ENCODE peak calls at places on chromosomes 12 and 14, in seven cellular contexts. M is epithelial cell of proximal tubule, A is GM12878, H is GM23338, R is bronchial epithelial cell, G is OCI-LY7, U is H9. Y is an unnamed sample.

GRCh38 chr12:67721216-67721615 is 72.7 kb downstream of the DYRK2 start:
- DNase-seq in M (no peak), A (no peak), H (no peak), R (no peak), G (no peak), U (no peak), Y (no peak)

GRCh38 chr12:65016881-65017650 is 104.0 kb downstream of the WIF1 start:
- DNase-seq in M (no peak), A (no peak), H (no peak), R (peak), G (no peak), U (no peak), Y (no peak)

GRCh38 chr14:63163306-63163705 is 40.9 kb upstream of the RHOJ start:
- DNase-seq in M (no peak), A (no peak), H (no peak), R (no peak), G (no peak), U (no peak), Y (no peak)

GRCh38 chr12:6312529-6313325 is 2.2 kb downstream of the PLEKHG6 start:
- DNase-seq in M (no peak), A (peak), H (peak), R (peak), G (no peak), U (peak), Y (peak)

GRCh38 chr12:98424726-98425401 is 90.5 kb upstream of the TMPO start:
- DNase-seq in M (peak), A (no peak), H (peak), R (peak), G (peak), U (peak), Y (peak)

GRCh38 chr12:51430196-51430895 is 5.7 kb downstream of the SLC4A8 start:
- DNase-seq in M (no peak), A (no peak), H (no peak), R (no peak), G (no peak), U (no peak), Y (no peak)

GRCh38 chr12:87807127-87807526 is 222.1 kb downstream of the C12orf50 start:
- DNase-seq in M (no peak), A (no peak), H (no peak), R (no peak), G (no peak), U (no peak), Y (no peak)

GRCh38 chr14:49972840-49973239 is 80.0 kb downstream of the ARF6 start:
- DNase-seq in M (no peak), A (no peak), H (no peak), R (peak), G (no peak), U (no peak), Y (no peak)

GRCh38 chr12:121196902-121197301 is 13.0 kb upstream of the P2RX4 start:
- DNase-seq in M (no peak), A (no peak), H (no peak), R (peak), G (no peak), U (no peak), Y (no peak)

GRCh38 chr12:103350116-103350515 is 145.7 kb downstream of the C12orf42 start:
- DNase-seq in M (no peak), A (no peak), H (no peak), R (no peak), G (no peak), U (no peak), Y (no peak)

GRCh38 chr12:14885718-14886201 is at the start of gene MGP:
- DNase-seq in M (no peak), A (no peak), H (no peak), R (no peak), G (no peak), U (no peak), Y (no peak)

GRCh38 chr12:111759276-111759675 is 7.5 kb upstream of the ALDH2 start:
- DNase-seq in M (no peak), A (no peak), H (no peak), R (no peak), G (no peak), U (no peak), Y (no peak)

GRCh38 chr14:34843011-34843554 is 32.1 kb downstream of the BAZ1A start:
- DNase-seq in M (peak), A (peak), H (no peak), R (peak), G (no peak), U (no peak), Y (peak)

GRCh38 chr14:50319293-50319692 is 7.2 kb downstream of the DMAC2L start:
- DNase-seq in M (no peak), A (no peak), H (no peak), R (peak), G (no peak), U (no peak), Y (no peak)

GRCh38 chr12:111868676-111869588 is 26.9 kb downstream of the MAPKAPK5 start:
- DNase-seq in M (no peak), A (no peak), H (peak), R (no peak), G (no peak), U (peak), Y (no peak)

GRCh38 chr14:39232554-39233415 is 930 bp upstream of the MIA2 start:
- DNase-seq in M (no peak), A (no peak), H (no peak), R (no peak), G (no peak), U (no peak), Y (peak)

DNA sequence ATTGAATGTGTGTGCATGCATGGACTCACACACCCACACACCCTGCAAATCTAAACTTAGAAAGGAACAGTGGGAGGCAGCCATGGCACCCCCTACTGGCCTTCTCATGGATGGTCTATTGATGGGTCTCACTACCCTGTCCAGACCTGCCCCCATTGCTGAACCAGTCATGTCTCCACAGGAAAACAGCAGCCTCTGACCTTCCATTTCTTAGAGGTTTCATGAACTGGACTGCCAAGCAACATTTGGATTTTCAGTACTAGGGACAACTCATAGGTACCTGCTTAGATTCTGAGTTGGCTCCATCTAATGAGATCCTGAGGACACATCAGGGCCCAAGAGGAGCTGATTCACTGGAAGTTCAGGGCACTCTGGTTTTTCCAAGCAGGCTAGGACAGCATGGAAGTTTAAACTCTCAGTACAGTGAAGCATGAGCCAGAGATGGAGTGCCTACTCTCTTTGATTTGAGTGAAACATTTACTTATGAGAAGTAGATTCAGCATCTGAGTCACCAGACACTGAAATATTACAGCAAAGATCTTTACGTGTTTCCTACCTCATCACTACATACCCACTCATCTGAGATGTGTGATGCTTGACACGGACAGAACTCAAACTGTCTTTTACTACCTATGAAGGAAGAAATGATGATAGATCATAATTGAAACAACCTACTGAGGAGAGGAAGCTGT is 98.9 kb upstream of the PLEKHG7 start:
- DNase-seq in M (no peak), A (no peak), H (no peak), R (peak), G (no peak), U (no peak), Y (no peak)
- TF ChIP-seq CTCF in M (peak), A (no peak), H (no peak), R (peak), G (peak), U (peak), Y (no peak)

GRCh38 chr14:105187935-105188524 is 6.9 kb upstream of the NUDT14 start:
- DNase-seq in M (no peak), A (no peak), H (no peak), R (no peak), G (no peak), U (no peak), Y (no peak)
- TF ChIP-seq CTCF in M (no peak), A (no peak), H (peak), R (peak), G (peak), U (peak), Y (no peak)

GRCh38 chr12:105317942-105318614 is 12.4 kb upstream of the C12orf75 start:
- DNase-seq in M (peak), A (no peak), H (no peak), R (peak), G (no peak), U (no peak), Y (no peak)

GRCh38 chr12:105319691-105320209 is 10.7 kb upstream of the C12orf75 start:
- DNase-seq in M (no peak), A (no peak), H (peak), R (no peak), G (peak), U (peak), Y (no peak)

GRCh38 chr12:105318651-105319483 is 11.6 kb upstream of the C12orf75 start:
- DNase-seq in M (no peak), A (no peak), H (no peak), R (no peak), G (no peak), U (no peak), Y (no peak)

GRCh38 chr12:105322070-105322469 is 8.4 kb upstream of the C12orf75 start:
- DNase-seq in M (no peak), A (no peak), H (no peak), R (no peak), G (no peak), U (no peak), Y (no peak)

DNA sequence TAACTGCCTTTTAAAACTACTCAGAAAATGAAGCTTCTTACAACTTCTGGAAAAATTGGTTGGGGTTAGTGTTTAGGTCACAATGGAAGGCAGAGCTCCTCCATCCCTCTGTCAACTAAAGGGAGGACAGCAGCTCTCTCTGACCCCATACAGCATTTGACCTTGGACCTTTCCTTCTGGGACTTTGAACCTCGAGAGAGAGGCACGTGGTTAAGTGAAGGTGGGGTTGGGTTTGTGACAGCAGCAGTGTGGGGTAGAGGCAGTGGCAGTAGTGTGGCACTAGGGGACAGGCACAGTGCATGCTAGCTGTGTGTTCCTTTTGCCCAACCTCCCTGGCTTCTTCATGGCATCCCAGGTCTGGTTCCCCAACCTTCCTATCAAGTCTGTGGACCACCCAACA is 9.4 kb upstream of the C12orf75 start:
- DNase-seq in M (no peak), A (no peak), H (no peak), R (no peak), G (peak), U (no peak), Y (no peak)
- TF ChIP-seq CTCF in M (peak), A (peak), H (no peak), R (no peak), G (peak), U (no peak), Y (no peak)

GRCh38 chr12:1501695-1502440 is 92.5 kb downstream of the FBXL14 start:
- DNase-seq in M (no peak), A (no peak), H (no peak), R (no peak), G (no peak), U (peak), Y (no peak)
- TF ChIP-seq CTCF in M (no peak), A (no peak), H (no peak), R (no peak), G (no peak), U (no peak), Y (no peak)

GRCh38 chr12:115946092-115946491 is 331.4 kb downstream of the MED13L start:
- DNase-seq in M (no peak), A (no peak), H (no peak), R (no peak), G (no peak), U (no peak), Y (no peak)

GRCh38 chr12:115947696-115948062 is 329.8 kb downstream of the MED13L start:
- DNase-seq in M (no peak), A (no peak), H (no peak), R (no peak), G (no peak), U (no peak), Y (no peak)

GRCh38 chr12:115949675-115950074 is 327.8 kb downstream of the MED13L start:
- DNase-seq in M (no peak), A (no peak), H (no peak), R (no peak), G (no peak), U (no peak), Y (no peak)

GRCh38 chr12:115944851-115945496 is 332.5 kb downstream of the MED13L start:
- DNase-seq in M (no peak), A (no peak), H (no peak), R (no peak), G (no peak), U (no peak), Y (no peak)

DNA sequence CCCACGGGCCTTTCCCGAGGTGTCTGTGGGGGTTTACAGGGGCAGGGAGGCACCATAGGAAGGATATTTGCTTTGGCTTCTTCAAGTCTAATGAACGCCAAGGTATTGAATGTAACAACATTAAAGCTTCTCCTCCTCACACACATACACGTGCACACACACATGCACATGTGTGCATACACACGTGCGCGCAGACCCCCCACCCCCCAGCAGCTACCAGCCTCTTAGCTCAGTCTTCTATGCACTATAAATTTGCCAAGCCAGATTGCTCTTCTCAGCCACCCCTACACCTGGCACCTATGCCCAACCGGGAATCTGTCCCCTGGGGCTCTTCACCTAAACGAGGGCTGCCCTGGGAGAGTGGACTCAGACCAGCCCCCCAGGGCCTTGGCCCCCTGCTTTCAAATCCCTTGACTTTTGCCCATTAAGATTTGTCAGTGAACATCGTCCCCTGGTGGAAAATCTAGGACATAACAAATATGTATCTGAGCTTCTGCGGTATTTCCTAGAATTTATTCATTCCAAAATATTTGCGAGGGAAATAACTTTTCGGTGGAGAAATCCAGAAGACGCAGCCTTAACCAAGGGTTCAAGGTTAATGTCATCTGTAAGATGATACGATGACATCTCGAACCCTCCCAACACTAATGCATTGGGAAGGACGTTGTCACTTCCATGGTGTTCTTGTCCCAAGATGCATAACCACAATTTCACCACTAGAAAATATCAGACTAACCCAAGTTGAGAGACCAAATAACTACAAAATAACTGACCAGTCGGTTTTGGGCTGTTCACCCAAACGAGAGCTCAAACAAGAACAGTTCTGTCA is 330.4 kb downstream of the MED13L start:
- DNase-seq in M (no peak), A (no peak), H (peak), R (no peak), G (no peak), U (no peak), Y (no peak)
- TF ChIP-seq CTCF in M (peak), A (no peak), H (peak), R (peak), G (peak), U (peak), Y (no peak)

Y was measured in GM20000.